ENCODE peak calls at places on chromosomes 5 and 9, in four cellular contexts. G, Q, J and N are unnamed samples.

GRCh38 chr9:112838342-112838741 is 52.3 kb downstream of the SLC46A2 start:
- DNase-seq in J (no peak), G (no peak), Q (no peak), N (no peak)

GRCh38 chr5:29697786-29698414 is 1495.6 kb upstream of the CDH6 start:
- DNase-seq in G (peak; percentile 8), Q (no peak), J (peak; percentile 39), N (no peak)

GRCh38 chr5:83474170-83474796 is 2.7 kb downstream of the VCAN start:
- DNase-seq in G (peak; percentile 80), J (peak; percentile 30), Q (no peak), N (peak; percentile 89)

GRCh38 chr9:97895695-97896332 is 26.5 kb downstream of the TRMO start:
- DNase-seq in G (peak; percentile 62), J (peak; percentile 25), Q (no peak), N (peak; percentile 64)

GRCh38 chr9:74726581-74726980 is 161.1 kb downstream of the TRPM6 start:
- DNase-seq in J (no peak), Q (no peak), G (no peak), N (no peak)

GRCh38 chr9:12697719-12698118 is 4.5 kb downstream of the TYRP1 start:
- DNase-seq in Q (no peak), J (no peak), G (no peak), N (no peak)

GRCh38 chr9:118209343-118209742 is 505.1 kb downstream of the TLR4 start:
- DNase-seq in G (no peak), J (no peak), Q (no peak), N (no peak)

GRCh38 chr9:589723-590122 is 251.8 kb upstream of the DMRT1 start:
- DNase-seq in Q (no peak), J (no peak), G (no peak), N (no peak)

GRCh38 chr9:110115868-110116542 is 92.0 kb downstream of the C9orf152 start:
- DNase-seq in J (peak; percentile 92), G (no peak), Q (no peak), N (no peak)

GRCh38 chr5:56328753-56329560 is 95.8 kb upstream of the ANKRD55 start:
- DNase-seq in Q (peak; percentile 78), G (no peak), J (peak; percentile 83), N (no peak)

GRCh38 chr9:18393340-18394130 is 80.4 kb upstream of the ADAMTSL1 start:
- DNase-seq in G (no peak), Q (no peak), J (peak; percentile 1), N (no peak)

GRCh38 chr9:2413196-2413840 is 208.3 kb upstream of the VLDLR start:
- DNase-seq in J (no peak), G (no peak), Q (no peak), N (no peak)

GRCh38 chr9:37800631-37801286 is at the start of gene DCAF10:
- DNase-seq in G (peak; percentile 94), J (peak; percentile 72), Q (peak; percentile 40), N (peak; percentile 93)

GRCh38 chr9:76342201-76342600 is 52.0 kb downstream of the RFK start:
- DNase-seq in G (no peak), J (no peak), Q (no peak), N (no peak)

GRCh38 chr5:134892282-134892681 is 12.6 kb upstream of the PCBD2 start:
- DNase-seq in G (no peak), J (no peak), Q (no peak), N (no peak)

GRCh38 chr9:21174671-21175070 is 8.2 kb upstream of the IFNA21 start:
- DNase-seq in J (no peak), G (no peak), Q (no peak), N (no peak)

GRCh38 chr9:35627575-35627974 is 9.4 kb upstream of the CD72 start:
- DNase-seq in Q (no peak), G (no peak), J (no peak), N (no peak)

GRCh38 chr5:53366245-53366644 is 114.2 kb upstream of the FST start:
- DNase-seq in J (no peak), G (no peak), Q (no peak), N (no peak)

GRCh38 chr5:77423022-77423750 is 68.9 kb downstream of the WDR41 start:
- DNase-seq in Q (no peak), G (no peak), J (no peak), N (no peak)

GRCh38 chr5:81216152-81216551 is 17.0 kb upstream of the CKMT2 start:
- DNase-seq in G (no peak), J (no peak), Q (no peak), N (no peak)

GRCh38 chr9:98995059-98995665 is 51.5 kb downstream of the COL15A1 start:
- DNase-seq in J (no peak), G (no peak), Q (no peak), N (no peak)

GRCh38 chr5:61767231-61768080 is 435.4 kb downstream of the ZSWIM6 start:
- DNase-seq in J (no peak), Q (no peak), G (no peak), N (no peak)

GRCh38 chr5:172858990-172859811 is 25.1 kb downstream of the ERGIC1 start:
- DNase-seq in J (peak; percentile 96), G (no peak), Q (no peak), N (no peak)

GRCh38 chr9:88812938-88813670 is 178.2 kb upstream of the S1PR3 start:
- DNase-seq in G (no peak), J (no peak), Q (no peak), N (no peak)

GRCh38 chr5:125006011-125006685 is 259.7 kb upstream of the ZNF608 start:
- DNase-seq in Q (peak; percentile 71), G (no peak), J (no peak), N (no peak)

GRCh38 chr9:130433168-130433946 is 11.4 kb upstream of the ASS1 start:
- DNase-seq in Q (no peak), G (no peak), J (no peak), N (peak; percentile 76)

GRCh38 chr5:122120493-122120892 is 8.9 kb upstream of the ZNF474 start:
- DNase-seq in Q (no peak), J (no peak), G (no peak), N (no peak)

GRCh38 chr5:136020383-136021015 is 8.3 kb upstream of the TGFBI start:
- DNase-seq in J (peak; percentile 39), G (peak; percentile 6), Q (no peak), N (no peak)

GRCh38 chr9:124399323-124399962 is 15.8 kb downstream of the PSMB7 start:
- DNase-seq in J (no peak), Q (no peak), G (no peak), N (no peak)

GRCh38 chr5:103364074-103364473 is 105.5 kb downstream of the MACIR start:
- DNase-seq in G (no peak), Q (no peak), J (no peak), N (no peak)

GRCh38 chr9:1743121-1743710 is 271.9 kb upstream of the SMARCA2 start:
- DNase-seq in G (no peak), Q (no peak), J (no peak), N (no peak)

GRCh38 chr9:6450641-6451375 is 37.8 kb downstream of the UHRF2 start:
- DNase-seq in J (no peak), Q (no peak), G (no peak), N (no peak)
- TF ChIP-seq CREB1 in J (no peak), Q (no peak), G (no peak), N (no peak)

DNA sequence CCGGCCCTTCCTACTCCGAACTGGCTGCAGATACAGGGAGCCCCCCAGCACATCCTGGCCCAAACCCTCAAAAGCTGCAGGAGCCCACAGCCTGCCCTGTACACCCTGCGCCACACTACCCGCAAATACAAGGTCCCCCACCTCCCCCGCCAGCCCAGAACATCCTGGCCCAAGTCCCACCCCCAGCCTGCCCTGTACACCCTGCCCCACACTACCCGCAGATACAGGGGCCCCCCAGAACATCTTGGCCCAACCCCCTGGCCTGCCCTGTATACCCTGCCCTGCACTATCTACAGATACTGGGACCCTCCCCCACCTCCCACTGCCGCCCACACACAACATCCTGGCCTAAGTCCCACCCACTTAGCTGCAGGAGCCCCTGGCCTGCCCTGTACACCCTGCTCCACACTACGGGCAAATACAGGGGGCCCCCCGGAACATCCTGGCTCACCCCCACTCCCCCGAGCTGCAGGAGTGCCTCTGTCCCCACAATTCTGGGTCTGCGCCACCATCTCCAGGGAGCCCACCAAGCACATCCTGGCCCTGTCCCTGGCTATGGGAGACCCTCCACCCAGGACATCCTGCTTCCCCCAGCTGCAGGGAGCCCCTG is 8.3 kb downstream of the LPCAT1 start:
- DNase-seq in Q (no peak), J (no peak), G (no peak), N (peak; percentile 17)
- TF ChIP-seq TCF7 in Q (no peak), J (no peak), G (no peak), N (no peak)

DNA sequence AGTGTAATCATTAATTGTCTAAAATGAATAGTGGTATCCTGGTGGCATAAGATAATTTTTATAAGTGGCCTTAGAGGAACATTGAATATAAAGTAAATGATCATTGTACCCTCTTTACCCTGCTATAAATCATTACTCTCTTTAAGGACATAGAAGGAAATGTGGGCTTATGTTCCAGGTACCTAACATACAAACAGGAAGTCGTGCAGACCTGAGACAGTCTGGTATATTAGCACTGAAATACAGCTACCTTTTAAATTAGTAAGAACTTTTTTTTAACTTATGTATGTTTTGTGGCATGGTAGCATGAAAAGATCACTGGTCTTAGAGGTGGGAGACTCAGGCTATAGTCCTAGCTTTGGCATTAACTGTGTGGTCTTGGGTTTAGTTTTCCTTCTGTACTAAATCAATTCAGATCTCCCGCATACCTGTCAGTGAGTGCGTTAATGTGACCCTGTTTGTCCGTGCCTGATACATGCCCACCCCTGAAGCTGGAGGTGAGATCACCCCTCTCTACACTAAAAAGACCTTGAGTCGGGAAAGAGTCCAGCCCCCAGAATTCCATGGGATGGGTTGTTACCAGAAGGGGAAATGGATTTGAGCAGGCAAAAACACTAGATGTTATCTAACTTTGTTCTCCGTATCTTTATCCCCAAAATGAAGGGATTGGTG is 59.4 kb upstream of the ERBIN start:
- DNase-seq in G (no peak), Q (no peak), J (no peak), N (no peak)
- TF ChIP-seq CREB1 in G (no peak), Q (no peak), J (no peak), N (no peak)

GRCh38 chr5:35002459-35002858 is 45.3 kb downstream of the AGXT2 start:
- DNase-seq in Q (no peak), J (no peak), G (no peak), N (no peak)
- TF ChIP-seq TCF7 in Q (no peak), J (no peak), G (no peak), N (no peak)

GRCh38 chr9:77616191-77616590 is 31.9 kb downstream of the GNA14 start:
- DNase-seq in Q (no peak), G (no peak), J (no peak), N (no peak)
- TF ChIP-seq CREB1 in Q (no peak), G (no peak), J (no peak), N (no peak)